ENCODE peak calls at places on chromosomes 3 and 15, in nine cellular contexts. W is GM12878; J is cardiac muscle cell; M is aorta; P is IMR-90; E is GM23248; D is CD8-positive, alpha-beta memory T cell; V is osteoblast; U is stomach. Q is an unnamed sample. For H3K27me3 and H3K4me1, the result is how much of the 10 kb centered on the place peaks cover.

GRCh38 chr3:112651516-112651915 is 10.6 kb upstream of the CCDC80 start:
- DNase-seq in P (peak), W (no peak), U (no peak), V (peak), D (no peak), J (peak), M (no peak), E (peak), Q (no peak)

GRCh38 chr3:17841190-17841828 is 98.9 kb upstream of the TBC1D5 start:
- DNase-seq in P (peak), J (peak), W (peak), D (peak), E (peak), M (peak), U (peak), V (no peak), Q (peak)

GRCh38 chr3:29520764-29521163 is 239.9 kb downstream of the RBMS3 start:
- DNase-seq in E (no peak), J (no peak), M (no peak), P (no peak), W (no peak), D (no peak), U (no peak), V (no peak), Q (no peak)

GRCh38 chr15:100383302-100384107 is 41.7 kb upstream of the ADAMTS17 start:
- DNase-seq in D (peak), V (peak), W (no peak), P (no peak), M (no peak), U (no peak), J (peak), E (peak), Q (no peak)

GRCh38 chr3:133662256-133662773 is 574 bp upstream of the TOPBP1 start:
- DNase-seq in W (no peak), D (no peak), M (no peak), U (no peak), V (peak), J (peak), E (peak), P (peak), Q (peak)

GRCh38 chr15:66955001-66955516 is 110.3 kb upstream of the SMAD3 start:
- DNase-seq in W (no peak), J (no peak), D (no peak), U (no peak), E (no peak), V (no peak), P (no peak), M (no peak), Q (no peak)

GRCh38 chr3:30625541-30626438 is 19.4 kb downstream of the TGFBR2 start:
- DNase-seq in M (no peak), P (peak), D (no peak), W (no peak), J (peak), V (peak), U (no peak), E (peak), Q (no peak)

GRCh38 chr3:124577494-124578167 is 152.6 kb upstream of the UMPS start:
- DNase-seq in U (no peak), J (no peak), P (no peak), E (no peak), V (no peak), M (no peak), D (no peak), W (peak), Q (no peak)

GRCh38 chr15:70436428-70436827 is 326.9 kb downstream of the UACA start:
- DNase-seq in D (no peak), P (no peak), J (no peak), U (no peak), W (peak), E (no peak), M (no peak), V (no peak), Q (no peak)

GRCh38 chr3:15099364-15100098 is 583 bp upstream of the RBSN start:
- DNase-seq in W (no peak), E (no peak), U (no peak), J (no peak), P (no peak), M (no peak), D (no peak), V (peak), Q (no peak)
- H3K27me3 ChIP-seq in W (under half), E (under half), U (under half), J (under half), P (under half), M (under half), D (under half), V (under half), Q (under half)

GRCh38 chr3:105822171-105823123 is 46.4 kb downstream of the CBLB start:
- DNase-seq in U (no peak), V (no peak), E (no peak), P (no peak), W (no peak), D (no peak), J (peak), M (no peak), Q (no peak)
- H3K4me1 ChIP-seq in U (under half), V (under half), E (half or more), P (under half), W (under half), D (under half), J (under half), M (under half), Q (under half)

GRCh38 chr3:10448544-10448943 is 56.8 kb downstream of the ATP2B2 start:
- DNase-seq in D (no peak), U (no peak), E (no peak), V (no peak), M (no peak), P (no peak), W (no peak), J (no peak), Q (no peak)
- H3K27me3 ChIP-seq in D (under half), U (under half), E (under half), V (under half), M (under half), P (under half), W (under half), J (under half), Q (under half)

GRCh38 chr3:37764586-37764985 is 97.1 kb upstream of the CTDSPL start:
- DNase-seq in E (no peak), U (no peak), J (no peak), W (no peak), M (no peak), P (no peak), V (no peak), D (no peak), Q (no peak)
- H3K4me1 ChIP-seq in E (under half), U (under half), J (half or more), W (under half), M (under half), P (under half), V (under half), D (under half), Q (under half)

GRCh38 chr3:25045291-25045690 is 382.8 kb upstream of the RARB start:
- DNase-seq in U (no peak), E (no peak), V (no peak), M (no peak), D (no peak), W (no peak), P (no peak), J (peak), Q (no peak)

GRCh38 chr3:25044762-25045161 is 383.3 kb upstream of the RARB start:
- DNase-seq in J (no peak), M (no peak), V (no peak), U (no peak), D (no peak), P (no peak), W (no peak), E (no peak), Q (no peak)

GRCh38 chr3:25043757-25044156 is 384.3 kb upstream of the RARB start:
- DNase-seq in P (no peak), J (no peak), V (no peak), D (no peak), M (no peak), U (no peak), W (no peak), E (no peak), Q (no peak)

GRCh38 chr3:25041871-25042584 is 386.0 kb upstream of the RARB start:
- DNase-seq in P (no peak), V (peak), U (no peak), M (no peak), D (no peak), J (no peak), E (no peak), W (no peak), Q (no peak)

DNA sequence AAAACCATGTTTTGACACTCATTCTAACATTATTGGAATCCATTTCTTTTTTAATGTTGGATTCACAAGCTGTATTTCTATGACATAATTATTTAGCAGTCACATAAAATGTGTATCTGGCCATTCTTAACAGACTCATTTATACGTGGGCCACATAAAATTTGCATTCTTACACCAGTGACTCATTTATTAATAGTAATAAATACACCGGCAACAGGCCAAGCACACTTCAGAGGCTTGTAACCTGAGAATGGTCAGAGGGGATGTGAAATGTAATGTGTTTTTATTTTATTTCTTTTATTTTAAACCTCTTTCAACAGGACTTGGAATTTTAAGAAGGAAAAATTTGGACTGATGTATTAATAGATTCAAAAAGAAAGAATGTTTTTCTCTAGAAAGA is 384.9 kb upstream of the RARB start:
- DNase-seq in V (no peak), P (no peak), D (no peak), J (no peak), E (no peak), U (no peak), M (no peak), W (no peak), Q (no peak)
- H3K27me3 ChIP-seq in V (under half), P (under half), D (under half), J (under half), E (under half), U (under half), M (under half), W (under half), Q (under half)